ENCODE peak calls at places on chromosomes 5 and 9, in four cellular contexts. One of them, this sample, is unnamed.

GRCh38 chr5:172543484-172544298 is 89.4 kb upstream of the SH3PXD2B start:
- DNase-seq in NAMALWA: no peak
- DNase-seq in ELR: no peak
- DNase-seq in activated T-cell treated with anti-CD3 and anti-CD28 coated beads for 24 hours: no peak
- DNase-seq in this sample: no peak

GRCh38 chr5:180141068-180141660 is 67.8 kb downstream of the RASGEF1C start:
- DNase-seq in activated T-cell treated with anti-CD3 and anti-CD28 coated beads for 24 hours: no peak
- DNase-seq in NAMALWA: no peak
- DNase-seq in ELR: no peak
- DNase-seq in this sample: no peak

GRCh38 chr9:97840521-97840920 is 12.5 kb upstream of the FOXE1 start:
- DNase-seq in NAMALWA: no peak
- DNase-seq in activated T-cell treated with anti-CD3 and anti-CD28 coated beads for 24 hours: no peak
- DNase-seq in ELR: peak; percentile 79
- DNase-seq in this sample: no peak

GRCh38 chr5:155786108-155786507 is 540.9 kb upstream of the SGCD start:
- DNase-seq in NAMALWA: no peak
- DNase-seq in ELR: no peak
- DNase-seq in activated T-cell treated with anti-CD3 and anti-CD28 coated beads for 24 hours: no peak
- DNase-seq in this sample: no peak

GRCh38 chr9:125649315-125649714 is 57.7 kb downstream of the MAPKAP1 start:
- DNase-seq in activated T-cell treated with anti-CD3 and anti-CD28 coated beads for 24 hours: no peak
- DNase-seq in ELR: peak; percentile 97
- DNase-seq in NAMALWA: no peak
- DNase-seq in this sample: peak; percentile 45

GRCh38 chr5:41776435-41776834 is 93.8 kb downstream of the OXCT1 start:
- DNase-seq in NAMALWA: no peak
- DNase-seq in activated T-cell treated with anti-CD3 and anti-CD28 coated beads for 24 hours: no peak
- DNase-seq in ELR: no peak
- DNase-seq in this sample: no peak

GRCh38 chr9:131236761-131237160 is 39.5 kb downstream of the FAM78A start:
- DNase-seq in NAMALWA: no peak
- DNase-seq in activated T-cell treated with anti-CD3 and anti-CD28 coated beads for 24 hours: no peak
- DNase-seq in ELR: no peak
- DNase-seq in this sample: no peak

GRCh38 chr5:163894645-163895044 is 389.2 kb downstream of the MAT2B start:
- DNase-seq in activated T-cell treated with anti-CD3 and anti-CD28 coated beads for 24 hours: no peak
- DNase-seq in NAMALWA: no peak
- DNase-seq in ELR: peak; percentile 90
- DNase-seq in this sample: no peak

GRCh38 chr5:123916331-123917121 is 404.5 kb downstream of the CSNK1G3 start:
- DNase-seq in ELR: peak; percentile 50
- DNase-seq in NAMALWA: no peak
- DNase-seq in activated T-cell treated with anti-CD3 and anti-CD28 coated beads for 24 hours: no peak
- DNase-seq in this sample: no peak

GRCh38 chr9:16809912-16810610 is 60.4 kb downstream of the BNC2 start:
- DNase-seq in ELR: no peak
- DNase-seq in activated T-cell treated with anti-CD3 and anti-CD28 coated beads for 24 hours: no peak
- DNase-seq in NAMALWA: no peak
- DNase-seq in this sample: no peak

GRCh38 chr9:8268216-8268878 is 468.8 kb upstream of the DMAC1 start:
- DNase-seq in activated T-cell treated with anti-CD3 and anti-CD28 coated beads for 24 hours: no peak
- DNase-seq in NAMALWA: no peak
- DNase-seq in ELR: no peak
- DNase-seq in this sample: no peak

GRCh38 chr5:74919041-74919440 is 52.9 kb upstream of the FAM169A start:
- DNase-seq in activated T-cell treated with anti-CD3 and anti-CD28 coated beads for 24 hours: no peak
- DNase-seq in ELR: no peak
- DNase-seq in NAMALWA: no peak
- DNase-seq in this sample: no peak

This sample was measured in stimulated activated CD4-positive, alpha-beta T cell treated with anti-CD3 and anti-CD28 coated beads, Interleukin-4, amount 100 ng/mL, for 24 hours.